ENCODE peak calls at places on chromosomes 7 and 10, in four cellular contexts. C is NAMALWA, D is WTC11, O is endothelial cell. L is an unnamed sample.

GRCh38 chr10:408223-408622 is 273.0 kb downstream of the ZMYND11 start:
- DNase-seq in C (no peak), D (no peak), O (no peak), L (no peak)

GRCh38 chr10:25600651-25601050 is 333.4 kb upstream of the MYO3A start:
- DNase-seq in C (no peak), D (no peak), O (no peak), L (no peak)

GRCh38 chr7:131620673-131621609 is 64.5 kb upstream of the PODXL start:
- DNase-seq in C (no peak), D (no peak), O (no peak), L (no peak)

GRCh38 chr10:129913021-129913695 is 50.9 kb downstream of the EBF3 start:
- DNase-seq in C (no peak), D (peak), O (no peak), L (no peak)

GRCh38 chr7:80135306-80136104 is 874 bp downstream of the GNAI1 start:
- DNase-seq in C (no peak), D (no peak), O (no peak), L (no peak)

GRCh38 chr7:26101471-26102151 is 50.4 kb upstream of the NFE2L3 start:
- DNase-seq in C (no peak), D (peak), O (no peak), L (no peak)

GRCh38 chr7:159104188-159105030 is 40.3 kb downstream of the VIPR2 start:
- DNase-seq in C (no peak), D (peak), O (no peak), L (no peak)

GRCh38 chr7:25950488-25951413 is 201.2 kb upstream of the NFE2L3 start:
- DNase-seq in C (peak), D (peak), O (peak), L (peak)

GRCh38 chr7:37119296-37119695 is 329.4 kb downstream of the ELMO1 start:
- DNase-seq in C (no peak), D (no peak), O (no peak), L (no peak)

GRCh38 chr10:70558871-70559810 is 43.4 kb downstream of the PRF1 start:
- DNase-seq in C (peak), D (peak), O (peak), L (peak)

GRCh38 chr10:25555865-25556264 is 378.2 kb upstream of the MYO3A start:
- DNase-seq in C (peak), D (no peak), O (no peak), L (no peak)

GRCh38 chr10:77049896-77050295 is 587.7 kb downstream of the KCNMA1 start:
- DNase-seq in C (no peak), D (no peak), O (no peak), L (no peak)

GRCh38 chr7:17680943-17681351 is 259.3 kb downstream of the SNX13 start:
- DNase-seq in C (peak), D (no peak), O (no peak), L (no peak)

GRCh38 chr7:128932862-128933821 is 4.6 kb upstream of the IRF5 start:
- DNase-seq in C (no peak), D (no peak), O (no peak), L (no peak)

GRCh38 chr7:1424041-1424440 is 35.2 kb downstream of the MICALL2 start:
- DNase-seq in C (no peak), D (no peak), O (no peak), L (no peak)

GRCh38 chr7:156060925-156061324 is 248.7 kb upstream of the SHH start:
- DNase-seq in C (no peak), D (no peak), O (no peak), L (no peak)

GRCh38 chr7:94511763-94512162 is 2.2 kb downstream of the CASD1 start:
- DNase-seq in C (peak), D (no peak), O (no peak), L (no peak)

GRCh38 chr10:44689368-44689767 is 221.8 kb upstream of the TMEM72 start:
- DNase-seq in C (no peak), D (peak), O (no peak), L (no peak)

GRCh38 chr7:120274899-120275298 is 1.9 kb downstream of the KCND2 start:
- DNase-seq in C (no peak), D (no peak), O (no peak), L (no peak)

GRCh38 chr7:46810986-46811385 is 770.9 kb downstream of the TNS3 start:
- DNase-seq in C (no peak), D (no peak), O (no peak), L (no peak)

GRCh38 chr7:7681191-7681935 is 37.0 kb downstream of the RPA3 start:
- DNase-seq in C (peak), D (no peak), O (peak), L (no peak)

GRCh38 chr10:27192284-27192683 is 37.1 kb downstream of the MASTL start:
- DNase-seq in C (no peak), D (no peak), O (no peak), L (no peak)

GRCh38 chr10:133261726-133262325 is 14.8 kb downstream of the ADAM8 start:
- DNase-seq in C (peak), D (peak), O (peak), L (peak)

GRCh38 chr7:1494866-1495563 is 9.2 kb downstream of the INTS1 start:
- DNase-seq in C (no peak), D (no peak), O (no peak), L (no peak)

GRCh38 chr10:128000660-128001059 is 93.8 kb downstream of the PTPRE start:
- DNase-seq in C (no peak), D (no peak), O (no peak), L (no peak)

GRCh38 chr7:28919510-28919909 is 38.6 kb downstream of the TRIL start:
- DNase-seq in C (no peak), D (no peak), O (no peak), L (no peak)

GRCh38 chr7:20441346-20441745 is 110.6 kb downstream of the ITGB8 start:
- DNase-seq in C (no peak), D (no peak), O (no peak), L (no peak)

GRCh38 chr10:43000651-43001426 is 76.0 kb upstream of the RET start:
- DNase-seq in C (no peak), D (peak), O (peak), L (no peak)

GRCh38 chr7:42886866-42887509 is 24.9 kb downstream of the C7orf25 start:
- DNase-seq in C (no peak), D (no peak), O (no peak), L (no peak)